ENCODE peak calls at places on chromosomes 7 and 10, in five cellular contexts. L is HFF-Myc; V is RWPE1; Y is CD8-positive, alpha-beta T cell; T is endothelial cell. D is an unnamed sample.

GRCh38 chr7:67466109-67466508 is 469.5 kb downstream of the TYW1 start:
- DNase-seq in T (no peak), Y (no peak), L (no peak), V (no peak), D (no peak)

GRCh38 chr7:128121731-128122576 is 90.7 kb upstream of the LRRC4 start:
- DNase-seq in L (no peak), Y (no peak), T (no peak), V (no peak), D (no peak)

GRCh38 chr10:34682580-34682979 is 132.5 kb downstream of the PARD3 start:
- DNase-seq in T (no peak), Y (no peak), V (no peak), L (no peak), D (no peak)

GRCh38 chr7:101686030-101686429 is 56.9 kb upstream of the MYL10 start:
- DNase-seq in Y (no peak), T (no peak), V (no peak), L (no peak), D (no peak)

GRCh38 chr7:124720195-124720594 is 45.4 kb downstream of the GPR37 start:
- DNase-seq in L (no peak), V (peak), Y (no peak), T (no peak), D (no peak)

GRCh38 chr10:48478469-48478868 is 126.4 kb downstream of the ARHGAP22 start:
- DNase-seq in Y (no peak), L (no peak), V (no peak), T (no peak), D (no peak)

GRCh38 chr10:97895915-97896314 is 46.3 kb downstream of the GOLGA7B start:
- DNase-seq in V (no peak), Y (no peak), T (no peak), L (no peak), D (no peak)

GRCh38 chr10:124691448-124692435 is 52.4 kb downstream of the FAM53B start:
- DNase-seq in Y (no peak), L (no peak), T (no peak), V (no peak), D (peak)

GRCh38 chr10:33376976-33377657 is 42.6 kb upstream of the NRP1 start:
- DNase-seq in V (peak), T (no peak), Y (no peak), L (no peak), D (no peak)

GRCh38 chr10:125146791-125147604 is 13.4 kb downstream of the CTBP2 start:
- DNase-seq in L (no peak), Y (no peak), T (no peak), V (peak), D (peak)

GRCh38 chr7:118473271-118473670 is 248.8 kb downstream of the ANKRD7 start:
- DNase-seq in T (no peak), L (no peak), V (no peak), Y (no peak), D (no peak)

GRCh38 chr10:101031796-101032636 is 982 bp downstream of the SFXN3 start:
- DNase-seq in L (no peak), T (peak), Y (peak), V (peak), D (no peak)

GRCh38 chr10:37704566-37704965 is 152.8 kb downstream of the ZNF248 start:
- DNase-seq in T (no peak), V (no peak), L (no peak), Y (no peak), D (peak)

GRCh38 chr7:80379034-80379433 is 132.8 kb downstream of the GNAT3 start:
- DNase-seq in T (no peak), Y (no peak), L (no peak), V (peak), D (no peak)

GRCh38 chr7:37071124-37071523 is 346.8 kb upstream of the AOAH start:
- DNase-seq in Y (no peak), L (no peak), V (no peak), T (no peak), D (no peak)

GRCh38 chr7:115116773-115117715 is 195.2 kb downstream of the MDFIC start:
- DNase-seq in Y (no peak), L (no peak), T (no peak), V (no peak), D (no peak)

GRCh38 chr7:5827755-5828154 is 46.3 kb upstream of the RNF216 start:
- DNase-seq in T (peak), V (no peak), Y (no peak), L (no peak), D (no peak)

GRCh38 chr7:54785261-54785660 is 26.2 kb upstream of the SEC61G start:
- DNase-seq in L (no peak), V (peak), Y (no peak), T (no peak), D (no peak)

GRCh38 chr7:119377-120163 is 72.8 kb upstream of the FAM20C start:
- DNase-seq in L (no peak), Y (no peak), V (no peak), T (no peak), D (no peak)

GRCh38 chr7:1915326-1915725 is 245.2 kb downstream of the ELFN1 start:
- DNase-seq in L (no peak), Y (no peak), V (no peak), T (no peak), D (no peak)

GRCh38 chr7:139092090-139092796 is 17.3 kb downstream of the ZC3HAV1 start:
- DNase-seq in Y (no peak), T (no peak), V (no peak), L (no peak), D (no peak)

GRCh38 chr7:139094596-139094995 is 14.9 kb downstream of the ZC3HAV1 start:
- DNase-seq in V (no peak), L (no peak), Y (no peak), T (no peak), D (no peak)

GRCh38 chr7:139091677-139091996 is 17.9 kb downstream of the ZC3HAV1 start:
- DNase-seq in L (no peak), T (no peak), Y (no peak), V (no peak), D (no peak)

GRCh38 chr7:139094030-139094429 is 15.5 kb downstream of the ZC3HAV1 start:
- DNase-seq in T (no peak), L (no peak), Y (no peak), V (no peak), D (no peak)

GRCh38 chr7:139095194-139095659 is 14.3 kb downstream of the ZC3HAV1 start:
- DNase-seq in Y (peak), L (no peak), V (no peak), T (no peak), D (no peak)
- TF ChIP-seq CTCF in Y (no peak), L (no peak), V (no peak), T (no peak), D (no peak)

GRCh38 chr10:73772280-73773151 is 9.3 kb upstream of the CHCHD1 start:
- DNase-seq in Y (peak), L (no peak), T (peak), V (peak), D (no peak)
- TF ChIP-seq CTCF in Y (no peak), L (peak), T (no peak), V (no peak), D (peak)

DNA sequence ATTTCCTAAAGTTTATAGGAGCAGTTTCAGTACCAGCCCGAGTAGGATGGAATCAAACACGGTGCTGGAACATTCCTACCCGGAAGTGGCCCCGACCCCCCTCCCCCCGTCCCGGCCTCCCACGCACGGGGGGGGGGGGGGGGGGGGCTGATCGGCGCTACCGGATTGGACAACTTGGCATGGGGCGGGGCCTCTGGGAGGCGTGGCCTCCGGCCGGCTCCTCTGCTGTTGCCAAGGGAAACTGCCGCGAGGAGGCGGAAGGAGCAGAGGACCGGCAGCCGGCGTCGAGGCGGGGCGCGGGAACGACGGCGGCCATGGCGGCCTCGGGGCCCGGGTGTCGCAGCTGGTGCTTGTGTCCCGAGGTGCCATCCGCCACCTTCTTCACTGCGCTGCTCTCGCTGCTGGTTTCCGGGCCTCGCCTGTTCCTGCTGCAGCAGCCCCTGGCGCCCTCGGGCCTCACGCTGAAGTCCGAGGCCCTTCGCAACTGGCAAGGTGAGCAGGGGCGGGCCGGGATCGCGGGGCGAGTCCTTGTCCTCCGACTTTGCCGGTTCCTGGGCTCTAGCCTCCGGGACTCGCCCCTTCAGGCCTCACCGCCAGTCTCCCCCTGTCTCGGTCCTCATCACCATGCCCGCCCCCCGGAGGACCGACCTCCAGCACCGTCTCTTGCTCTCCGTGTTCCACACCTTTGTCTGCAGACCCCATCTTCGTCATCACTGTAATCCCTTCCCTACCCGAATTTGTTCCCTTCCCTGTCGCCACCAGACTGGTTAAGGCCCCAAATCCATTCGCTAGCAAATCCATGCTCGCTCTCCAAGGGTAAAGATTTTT is at the start of gene RHBDD2:
- DNase-seq in L (peak), T (peak), V (peak), Y (peak), D (no peak)
- TF ChIP-seq CTCF in L (no peak), T (no peak), V (no peak), Y (no peak), D (peak)

GRCh38 chr10:96470108-96470743 is 43.5 kb downstream of the TLL2 start:
- DNase-seq in V (peak), Y (no peak), L (no peak), T (peak), D (no peak)
- TF ChIP-seq CTCF in V (peak), Y (no peak), L (peak), T (no peak), D (peak)

GRCh38 chr7:38660427-38661099 is 29.4 kb upstream of the AMPH start:
- DNase-seq in V (no peak), T (peak), Y (no peak), L (peak), D (no peak)
- TF ChIP-seq CTCF in V (peak), T (peak), Y (peak), L (peak), D (peak)